ENCODE peak calls at places on chromosomes 6 and 20, in six cellular contexts. H, I, Y, J, V and O are unnamed samples. For H3K36me3 and H3K4me1, the result is how much of the 10 kb centered on the place peaks cover.

GRCh38 chr6:34052071-34052825 is 93.6 kb downstream of the GRM4 start:
- DNase-seq in Y (no peak), H (no peak), I (no peak), V (no peak), J (no peak), O (no peak)

GRCh38 chr6:10531513-10531912 is 10.4 kb downstream of the GCNT2 start:
- DNase-seq in V (no peak), I (no peak), H (no peak), J (no peak), Y (no peak), O (no peak)

GRCh38 chr6:117989086-117989485 is 82.0 kb downstream of the SLC35F1 start:
- DNase-seq in J (no peak), V (no peak), Y (no peak), H (no peak), I (no peak), O (no peak)

GRCh38 chr20:50187403-50188051 is 3.1 kb upstream of the CEBPB start:
- DNase-seq in H (peak), V (no peak), I (peak), J (no peak), Y (no peak), O (no peak)

GRCh38 chr20:50721881-50722281 is 9.5 kb upstream of the PARD6B start:
- DNase-seq in J (no peak), H (no peak), V (no peak), Y (no peak), I (no peak), O (no peak)

GRCh38 chr20:36384022-36384619 is 78.0 kb downstream of the DLGAP4 start:
- DNase-seq in Y (no peak), I (no peak), H (no peak), J (peak), V (peak), O (peak)

GRCh38 chr6:3808759-3809514 is 40.2 kb upstream of the FAM50B start:
- DNase-seq in J (no peak), V (no peak), I (no peak), H (peak), Y (no peak), O (no peak)

GRCh38 chr6:1789092-1789491 is 179.4 kb downstream of the FOXC1 start:
- DNase-seq in Y (no peak), H (no peak), V (no peak), I (no peak), J (no peak), O (no peak)

GRCh38 chr20:11891081-11891826 is 26.4 kb upstream of the BTBD3 start:
- DNase-seq in Y (no peak), I (peak), H (peak), J (peak), V (no peak), O (peak)

GRCh38 chr6:118869350-118869749 is 24.6 kb upstream of the ASF1A start:
- DNase-seq in Y (no peak), V (no peak), H (no peak), J (no peak), I (no peak), O (no peak)

GRCh38 chr20:33475381-33476160 is 14.3 kb upstream of the CBFA2T2 start:
- DNase-seq in V (no peak), J (no peak), H (no peak), Y (no peak), I (no peak), O (no peak)

GRCh38 chr6:80098392-80098791 is 8.1 kb upstream of the BCKDHB start:
- DNase-seq in J (no peak), I (no peak), Y (no peak), H (no peak), V (no peak), O (no peak)

GRCh38 chr6:82924799-82925535 is 140.7 kb downstream of the UBE3D start:
- DNase-seq in I (no peak), V (no peak), Y (no peak), H (no peak), J (no peak), O (no peak)

GRCh38 chr6:132364675-132365074 is 36.6 kb downstream of the MOXD1 start:
- DNase-seq in J (peak), I (no peak), H (no peak), V (no peak), Y (no peak), O (no peak)

GRCh38 chr6:134436281-134436815 is 118.4 kb upstream of the SGK1 start:
- DNase-seq in V (no peak), J (no peak), I (no peak), Y (no peak), H (peak), O (peak)

GRCh38 chr6:166747644-166748595 is 120.9 kb upstream of the RPS6KA2 start:
- DNase-seq in Y (no peak), J (no peak), H (no peak), I (no peak), V (no peak), O (no peak)

GRCh38 chr20:19274412-19275015 is 62.1 kb downstream of the SLC24A3 start:
- DNase-seq in I (no peak), H (peak), J (no peak), Y (no peak), V (no peak), O (no peak)

GRCh38 chr20:43752561-43753301 is 25.9 kb upstream of the GTSF1L start:
- DNase-seq in I (peak), V (no peak), Y (no peak), H (no peak), J (no peak), O (no peak)

GRCh38 chr6:17156112-17156921 is 54.5 kb downstream of the STMND1 start:
- DNase-seq in I (no peak), J (peak), V (peak), Y (peak), H (peak), O (peak)

GRCh38 chr6:52403086-52403485 is 17.1 kb upstream of the EFHC1 start:
- DNase-seq in Y (no peak), J (no peak), I (no peak), H (no peak), V (no peak), O (no peak)

GRCh38 chr6:135540207-135540877 is 42.8 kb upstream of the AHI1 start:
- DNase-seq in Y (no peak), H (no peak), V (no peak), I (no peak), J (peak), O (no peak)

GRCh38 chr6:169934699-169935347 is 183.4 kb downstream of the ERMARD start:
- DNase-seq in V (no peak), I (no peak), H (no peak), J (no peak), Y (no peak), O (no peak)

GRCh38 chr6:28251648-28252506 is at the start of gene ZKSCAN4:
- DNase-seq in Y (peak), V (peak), J (peak), I (peak), H (peak), O (peak)

GRCh38 chr20:35627121-35627520 is 11.5 kb downstream of the SPAG4 start:
- DNase-seq in Y (no peak), J (no peak), I (no peak), H (no peak), V (no peak), O (no peak)

GRCh38 chr6:45657243-45657642 is 279.5 kb upstream of the SUPT3H start:
- DNase-seq in I (no peak), H (no peak), Y (no peak), J (no peak), V (no peak), O (no peak)

GRCh38 chr20:57388953-57389694 is 2.1 kb upstream of the RBM38 start:
- DNase-seq in I (peak), J (peak), V (no peak), H (peak), Y (peak), O (peak)

GRCh38 chr6:23420659-23421350 is 705.2 kb upstream of the NRSN1 start:
- DNase-seq in V (no peak), Y (no peak), H (no peak), J (no peak), I (no peak), O (no peak)

GRCh38 chr6:134134654-134135053 is 82.2 kb upstream of the SLC2A12 start:
- DNase-seq in H (no peak), Y (no peak), J (no peak), I (no peak), V (no peak), O (no peak)

GRCh38 chr6:153511896-153512496 is 380.9 kb upstream of the RGS17 start:
- DNase-seq in Y (no peak), I (no peak), H (no peak), V (no peak), J (peak), O (peak)

GRCh38 chr6:142833054-142833453 is 111.9 kb downstream of the HIVEP2 start:
- DNase-seq in V (no peak), J (no peak), I (no peak), Y (no peak), H (no peak), O (no peak)

GRCh38 chr20:36018208-36018988 is 50.0 kb downstream of the CNBD2 start:
- DNase-seq in V (no peak), H (no peak), Y (no peak), I (peak), J (no peak), O (no peak)

GRCh38 chr20:13105864-13106457 is 97.2 kb downstream of the SPTLC3 start:
- DNase-seq in H (no peak), V (no peak), Y (no peak), J (peak), I (no peak), O (no peak)

GRCh38 chr6:10733151-10733715 is 10.4 kb downstream of the TMEM14C start:
- DNase-seq in J (no peak), I (no peak), V (no peak), Y (peak), H (no peak), O (no peak)

GRCh38 chr6:82337688-82338257 is 25.8 kb upstream of the TPBG start:
- DNase-seq in V (no peak), H (no peak), I (no peak), J (no peak), Y (no peak), O (no peak)

GRCh38 chr6:166942393-166943168 is 13.8 kb downstream of the RNASET2 start:
- DNase-seq in Y (no peak), H (no peak), I (no peak), V (no peak), J (no peak), O (no peak)

GRCh38 chr20:2507875-2508630 is 662 bp downstream of the ZNF343 start:
- DNase-seq in V (no peak), H (no peak), Y (no peak), I (no peak), J (no peak), O (no peak)

GRCh38 chr6:36598739-36599318 is 4.7 kb downstream of the SRSF3 start:
- DNase-seq in I (no peak), Y (no peak), V (no peak), H (peak), J (no peak), O (no peak)
- H3K36me3 ChIP-seq in I (under half), Y (half or more), V (under half), H (under half), J (half or more), O (half or more)

GRCh38 chr20:9149796-9150195 is 80.9 kb downstream of the PLCB4 start:
- DNase-seq in I (no peak), H (no peak), Y (no peak), J (no peak), V (no peak), O (no peak)

GRCh38 chr20:9146649-9147048 is 77.8 kb downstream of the PLCB4 start:
- DNase-seq in V (no peak), I (no peak), J (no peak), Y (no peak), H (no peak), O (no peak)

GRCh38 chr20:9150632-9151031 is 81.7 kb downstream of the PLCB4 start:
- DNase-seq in I (no peak), H (no peak), Y (no peak), V (no peak), J (no peak), O (no peak)

GRCh38 chr20:9147553-9148024 is 78.7 kb downstream of the PLCB4 start:
- DNase-seq in J (no peak), I (no peak), Y (no peak), H (no peak), V (no peak), O (no peak)

DNA sequence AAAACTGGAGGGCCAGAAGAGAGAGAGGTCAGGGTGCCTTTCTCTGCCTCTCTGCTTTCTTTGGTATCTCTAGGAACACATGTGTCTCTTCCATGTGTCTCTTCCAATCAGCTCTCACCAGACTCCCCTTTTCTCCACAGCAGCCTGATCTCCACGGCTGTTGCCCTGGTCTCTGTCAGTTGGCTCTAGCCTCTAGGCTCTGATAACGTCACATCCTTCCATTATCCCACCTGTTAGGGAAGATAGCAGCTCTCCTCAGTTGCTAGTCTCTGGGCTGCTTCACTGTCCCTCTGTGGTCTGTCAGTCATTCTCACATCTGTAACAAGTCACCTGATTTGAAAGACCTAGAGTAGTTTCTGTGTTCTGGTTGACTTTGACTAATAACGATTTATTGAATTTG is 80.2 kb downstream of the PLCB4 start:
- DNase-seq in V (no peak), J (no peak), Y (no peak), I (no peak), H (no peak), O (no peak)
- H3K4me1 ChIP-seq in V (under half), J (under half), Y (under half), I (under half), H (under half), O (under half)

GRCh38 chr6:148852688-148853087 is 105.9 kb downstream of the UST start:
- DNase-seq in H (no peak), V (no peak), I (no peak), J (no peak), Y (no peak), O (no peak)

GRCh38 chr6:148848915-148849314 is 102.1 kb downstream of the UST start:
- DNase-seq in H (no peak), I (no peak), Y (no peak), J (no peak), V (no peak), O (no peak)

GRCh38 chr6:148854086-148854485 is 107.3 kb downstream of the UST start:
- DNase-seq in J (no peak), V (no peak), I (no peak), H (no peak), Y (no peak), O (no peak)

GRCh38 chr6:148851683-148852556 is 105.1 kb downstream of the UST start:
- DNase-seq in H (no peak), J (no peak), Y (no peak), I (no peak), V (no peak), O (no peak)

DNA sequence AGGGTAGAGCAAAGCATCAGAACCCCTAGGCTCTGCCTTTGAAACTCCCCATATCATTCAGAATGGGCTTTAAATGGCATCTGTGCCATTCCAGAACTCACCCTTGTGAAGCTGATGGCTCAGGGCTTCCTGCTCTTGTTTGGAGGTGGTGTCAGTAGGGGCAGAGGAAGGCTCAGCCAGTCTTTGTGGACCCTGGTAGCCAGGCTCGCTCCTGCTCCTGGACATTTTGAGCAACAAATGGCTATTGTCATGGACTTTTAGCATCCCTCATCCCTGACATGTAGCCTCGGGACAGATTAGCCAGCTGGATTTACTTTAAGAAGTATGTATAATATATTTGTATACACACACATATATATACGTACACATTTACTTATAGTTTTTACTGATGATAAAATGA is 104.1 kb downstream of the UST start:
- DNase-seq in J (no peak), V (no peak), H (no peak), Y (no peak), I (no peak), O (peak)
- H3K4me3 ChIP-seq in J (no peak), V (no peak), H (no peak), Y (no peak), I (no peak), O (no peak)

DNA sequence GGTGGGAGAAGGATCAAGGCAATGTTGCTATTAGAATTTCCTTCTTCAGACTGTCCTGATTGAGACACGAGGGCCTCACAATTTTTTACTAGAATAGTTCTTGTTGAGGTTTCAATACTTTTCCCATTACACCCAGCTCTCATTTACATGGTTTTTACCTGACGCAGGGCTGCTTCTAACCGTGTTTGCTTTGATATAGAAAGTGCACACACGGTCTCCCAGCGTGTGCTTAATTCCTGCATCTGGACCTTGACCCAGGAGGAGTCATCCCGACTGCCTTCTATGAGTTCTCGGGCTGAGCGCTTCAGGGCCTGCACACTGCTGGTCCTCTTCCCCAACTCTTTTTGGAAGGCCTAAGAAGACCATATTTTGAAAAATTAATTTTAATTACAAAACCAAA is 160.2 kb downstream of the DST start:
- DNase-seq in I (no peak), H (no peak), J (no peak), Y (no peak), V (no peak), O (no peak)
- H3K36me3 ChIP-seq in I (under half), H (under half), J (under half), Y (under half), V (under half), O (under half)

DNA sequence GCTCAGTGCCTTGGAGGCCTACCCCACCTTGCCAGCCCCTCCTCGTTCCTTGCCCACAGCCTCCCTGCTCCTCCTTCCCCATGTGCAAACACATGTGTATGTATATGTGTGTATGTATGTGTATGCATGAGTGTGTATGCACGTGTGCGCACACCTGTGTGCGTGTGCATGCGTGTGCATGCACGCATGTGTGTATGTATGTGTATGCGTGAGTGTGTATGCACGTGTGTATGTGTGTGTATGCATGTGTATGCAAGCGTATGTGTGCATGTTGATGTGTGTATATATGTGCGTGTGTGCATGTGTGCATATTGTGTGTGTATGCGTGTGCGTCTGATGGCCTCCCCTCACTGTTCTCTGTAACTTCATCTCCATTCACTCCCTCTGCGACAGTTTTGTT is 74.7 kb downstream of the SRC start:
- DNase-seq in Y (no peak), I (no peak), V (no peak), J (no peak), H (no peak), O (no peak)
- H3K4me1 ChIP-seq in Y (under half), I (under half), V (under half), J (under half), H (under half), O (under half)

DNA sequence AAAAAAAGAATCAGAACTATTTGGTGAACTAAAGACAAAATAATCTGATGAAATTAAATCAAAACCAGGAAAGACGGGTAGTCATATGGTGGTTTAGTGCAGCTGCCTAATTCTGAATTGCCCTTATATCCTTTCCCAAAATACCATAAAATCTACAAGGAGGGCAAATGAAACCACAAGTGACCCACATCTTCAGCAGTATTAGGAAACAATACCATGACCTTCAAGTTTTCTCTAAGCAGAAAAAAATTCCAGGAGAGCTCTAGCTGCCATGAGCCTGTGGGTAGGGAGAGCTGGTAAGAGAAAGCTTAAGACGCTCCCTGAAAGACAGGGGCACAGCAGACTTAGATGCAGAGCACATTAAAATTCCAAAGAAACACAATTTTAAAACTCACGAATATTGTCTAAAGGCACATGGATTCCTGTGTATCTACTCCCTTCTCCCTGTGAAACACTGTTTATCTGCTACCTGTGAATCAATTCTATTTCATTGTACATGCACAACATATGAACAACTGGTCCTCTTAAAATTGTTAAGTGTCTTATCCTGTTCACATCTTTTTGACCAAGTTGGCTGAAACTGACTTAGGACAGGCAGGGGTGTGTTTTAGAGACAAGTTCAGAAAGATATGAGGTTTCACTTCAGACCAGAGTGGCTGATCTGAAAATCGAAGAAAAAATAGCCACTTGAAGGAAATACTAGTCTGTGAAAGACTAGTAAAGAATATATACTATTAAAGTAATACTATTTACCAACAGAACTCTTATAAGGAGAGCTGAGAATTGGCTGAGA is 153.6 kb upstream of the SHLD1 start:
- DNase-seq in I (no peak), Y (no peak), J (no peak), V (no peak), H (no peak), O (no peak)
- H3K4me3 ChIP-seq in I (no peak), Y (no peak), J (no peak), V (no peak), H (no peak), O (no peak)

GRCh38 chr20:63280371-63280770 is 7.8 kb downstream of the ARFGAP1 start:
- DNase-seq in J (no peak), Y (no peak), I (no peak), V (no peak), H (no peak), O (no peak)
- H3K36me3 ChIP-seq in J (under half), Y (under half), I (under half), V (under half), H (under half), O (half or more)